ENCODE peak calls at places on chromosomes 3 and 15, in eight cellular contexts. J is ovary; A is RCC 7860; G is stimulated activated CD4-positive, alpha-beta T cell treated with anti-CD3 and anti-CD28 coated beads, Interleukin-2, amount 100 ng/mL, for 4 hours; P is AG08395; N is SW480; V is ACHN; M is WTC11. Y is an unnamed sample.

GRCh38 chr3:16430717-16431630 is 82.5 kb downstream of the RFTN1 start:
- DNase-seq in J (no peak), A (no peak), G (no peak), P (no peak), N (no peak), V (no peak), M (no peak), Y (no peak)

GRCh38 chr15:92645051-92645631 is 10.4 kb downstream of the FAM174B start:
- DNase-seq in J (no peak), A (no peak), G (no peak), P (no peak), N (no peak), V (no peak), M (no peak), Y (no peak)

GRCh38 chr3:130014526-130014925 is 40.0 kb downstream of the TRH start:
- DNase-seq in J (no peak), A (no peak), G (no peak), P (peak; percentile 18), N (no peak), V (no peak), M (no peak), Y (no peak)

GRCh38 chr3:69033470-69033869 is 18.7 kb downstream of the TMF1 start:
- DNase-seq in J (no peak), A (peak; percentile 53), G (no peak), P (no peak), N (no peak), V (no peak), M (no peak), Y (no peak)

GRCh38 chr15:70880781-70881180 is 11.5 kb downstream of the THAP10 start:
- DNase-seq in J (no peak), A (no peak), G (no peak), P (no peak), N (no peak), V (no peak), M (no peak), Y (no peak)

GRCh38 chr15:64067564-64068030 is 21.3 kb upstream of the DAPK2 start:
- DNase-seq in J (peak; percentile 66), A (peak; percentile 29), G (peak; percentile 53), P (peak; percentile 79), N (peak; percentile 24), V (peak; percentile 67), M (peak; percentile 84), Y (peak; percentile 10)

GRCh38 chr3:118097226-118097625 is 937.4 kb downstream of the IGSF11 start:
- DNase-seq in J (no peak), A (no peak), G (no peak), P (no peak), N (no peak), V (no peak), M (no peak), Y (no peak)

GRCh38 chr3:100010087-100010417 is 104.2 kb downstream of the FILIP1L start:
- DNase-seq in J (no peak), A (no peak), G (no peak), P (no peak), N (no peak), V (no peak), M (no peak), Y (no peak)

GRCh38 chr15:76931397-76932089 is at the start of gene RCN2:
- DNase-seq in J (peak; percentile 94), A (peak; percentile 82), G (peak; percentile 82), P (peak; percentile 96), N (peak; percentile 93), V (peak; percentile 90), M (peak; percentile 94), Y (peak; percentile 60)

GRCh38 chr3:23368731-23369130 is 165.6 kb downstream of the UBE2E2 start:
- DNase-seq in J (no peak), A (no peak), G (no peak), P (no peak), N (no peak), V (no peak), M (no peak), Y (no peak)

GRCh38 chr3:39147711-39148115 is 5.7 kb downstream of the CSRNP1 start:
- DNase-seq in J (peak; percentile 45), A (peak; percentile 16), G (no peak), P (no peak), N (no peak), V (peak; percentile 31), M (no peak), Y (no peak)

GRCh38 chr3:16060358-16060852 is 114.1 kb upstream of the GALNT15 start:
- DNase-seq in J (peak; percentile 53), A (peak; percentile 88), G (no peak), P (peak; percentile 93), N (peak; percentile 95), V (peak; percentile 94), M (no peak), Y (peak; percentile 92)

GRCh38 chr3:110806924-110807323 is 264.7 kb upstream of the NECTIN3 start:
- DNase-seq in J (no peak), A (no peak), G (no peak), P (peak; percentile 11), N (no peak), V (no peak), M (no peak), Y (no peak)

GRCh38 chr3:84194032-84194431 is 764.8 kb upstream of the CADM2 start:
- DNase-seq in J (no peak), A (no peak), G (no peak), P (no peak), N (no peak), V (no peak), M (no peak), Y (no peak)

GRCh38 chr15:48397841-48398240 is 66.6 kb downstream of the DUT start:
- DNase-seq in J (peak; percentile 60), A (no peak), G (no peak), P (no peak), N (no peak), V (no peak), M (no peak), Y (no peak)

GRCh38 chr15:56582785-56583184 is 117.8 kb upstream of the MNS1 start:
- DNase-seq in J (no peak), A (peak; percentile 13), G (no peak), P (no peak), N (no peak), V (no peak), M (no peak), Y (no peak)

GRCh38 chr3:78818161-78818985 is 949.4 kb downstream of the ROBO1 start:
- DNase-seq in J (no peak), A (no peak), G (no peak), P (no peak), N (no peak), V (no peak), M (no peak), Y (no peak)

GRCh38 chr15:94972314-94972713 is 741.0 kb downstream of the MCTP2 start:
- DNase-seq in J (no peak), A (peak; percentile 23), G (no peak), P (peak; percentile 7), N (no peak), V (no peak), M (no peak), Y (peak; percentile 47)

GRCh38 chr3:50297384-50297775 is 1.8 kb downstream of the HYAL3 start:
- DNase-seq in J (peak; percentile 63), A (no peak), G (no peak), P (no peak), N (no peak), V (no peak), M (no peak), Y (no peak)

GRCh38 chr3:183825380-183826161 is at the start of gene MAP6D1:
- DNase-seq in J (peak; percentile 58), A (no peak), G (peak; percentile 20), P (peak; percentile 66), N (peak; percentile 83), V (peak; percentile 56), M (peak; percentile 80), Y (no peak)

GRCh38 chr3:194320100-194320499 is 31.0 kb downstream of the CPN2 start:
- DNase-seq in J (no peak), A (no peak), G (no peak), P (no peak), N (no peak), V (no peak), M (no peak), Y (no peak)